ENCODE peak calls at places on chromosomes 6 and 20, in seven cellular contexts. O, J, G, S, I, V and N are unnamed samples.
A peak's percentile ranks its signal among the peaks of the same experiment; 100 is the strongest.

GRCh38 chr6:82073484-82073883 is 174.1 kb downstream of the IBTK start:
- DNase-seq in O (no peak), J (no peak), G (no peak), S (no peak), I (no peak), V (no peak), N (no peak)

GRCh38 chr20:39861381-39861780 is 827.7 kb downstream of the MAFB start:
- DNase-seq in O (no peak), J (no peak), G (no peak), S (peak; percentile 96), I (no peak), V (no peak), N (no peak)

GRCh38 chr6:137407816-137408215 is 86.4 kb downstream of the OLIG3 start:
- DNase-seq in O (no peak), J (no peak), G (no peak), S (no peak), I (no peak), V (no peak), N (no peak)

GRCh38 chr20:33291830-33292355 is 8.9 kb downstream of the BPIFB1 start:
- DNase-seq in O (peak; percentile 4), J (no peak), G (no peak), S (peak; percentile 44), I (peak; percentile 83), V (peak; percentile 39), N (peak; percentile 36)

GRCh38 chr20:9025643-9026042 is 43.2 kb upstream of the PLCB4 start:
- DNase-seq in O (peak; percentile 82), J (no peak), G (no peak), S (no peak), I (no peak), V (no peak), N (no peak)

GRCh38 chr6:129709909-129710721 is at the start of gene ARHGAP18:
- DNase-seq in O (peak; percentile 91), J (peak; percentile 73), G (peak; percentile 96), S (peak; percentile 33), I (peak; percentile 95), V (peak; percentile 93), N (peak; percentile 95)

GRCh38 chr6:99603421-99604160 is 3.0 kb upstream of the PRDM13 start:
- DNase-seq in O (no peak), J (no peak), G (no peak), S (peak; percentile 22), I (peak; percentile 78), V (no peak), N (peak; percentile 27)

GRCh38 chr6:7899889-7900213 is 10.7 kb downstream of the TXNDC5 start:
- DNase-seq in O (no peak), J (no peak), G (no peak), S (no peak), I (no peak), V (no peak), N (no peak)

GRCh38 chr6:84764332-84765049 is at the start of gene TBX18:
- DNase-seq in O (peak; percentile 95), J (peak; percentile 96), G (peak; percentile 90), S (no peak), I (peak; percentile 65), V (no peak), N (peak; percentile 86)

GRCh38 chr20:52959125-52959524 is 13.0 kb upstream of the TSHZ2 start:
- DNase-seq in O (peak; percentile 49), J (no peak), G (no peak), S (peak; percentile 94), I (no peak), V (no peak), N (no peak)

GRCh38 chr6:40755046-40755681 is 168.0 kb upstream of the LRFN2 start:
- DNase-seq in O (peak; percentile 49), J (no peak), G (no peak), S (no peak), I (no peak), V (no peak), N (no peak)

GRCh38 chr6:4610256-4610655 is 165.9 kb upstream of the CDYL start:
- DNase-seq in O (peak; percentile 70), J (peak; percentile 45), G (no peak), S (no peak), I (no peak), V (no peak), N (no peak)

GRCh38 chr6:156717542-156717941 is 59.6 kb upstream of the ARID1B start:
- DNase-seq in O (no peak), J (no peak), G (no peak), S (no peak), I (no peak), V (no peak), N (no peak)

GRCh38 chr6:29976588-29977424 is 34.5 kb downstream of the HLA-A start:
- DNase-seq in O (peak; percentile 66), J (no peak), G (peak; percentile 94), S (peak; percentile 45), I (peak; percentile 89), V (peak; percentile 74), N (peak; percentile 85)

GRCh38 chr20:6956056-6956455 is 188.6 kb downstream of the BMP2 start:
- DNase-seq in O (peak; percentile 48), J (no peak), G (no peak), S (no peak), I (no peak), V (no peak), N (no peak)